ENCODE peak calls at places on chromosome 22, in five cellular contexts. One of them, this sample, is unnamed.

GRCh38 chr22:44710474-44711235 is 8.7 kb downstream of the PRR5 start:
- DNase-seq in SK-N-SH: no peak
- DNase-seq in CD8-positive, alpha-beta T cell: peak
- DNase-seq in IMR-90: no peak
- DNase-seq in heart left ventricle: no peak
- DNase-seq in this sample: no peak

GRCh38 chr22:40401532-40401931 is 31.1 kb downstream of the SGSM3 start:
- DNase-seq in SK-N-SH: no peak
- DNase-seq in CD8-positive, alpha-beta T cell: peak
- DNase-seq in IMR-90: no peak
- DNase-seq in heart left ventricle: no peak
- DNase-seq in this sample: no peak

GRCh38 chr22:37310815-37311595 is 28.7 kb downstream of the CYTH4 start:
- DNase-seq in SK-N-SH: no peak
- DNase-seq in CD8-positive, alpha-beta T cell: no peak
- DNase-seq in IMR-90: no peak
- DNase-seq in heart left ventricle: peak
- DNase-seq in this sample: peak

GRCh38 chr22:31088233-31088986 is 7.3 kb downstream of the SMTN start:
- DNase-seq in SK-N-SH: peak
- DNase-seq in CD8-positive, alpha-beta T cell: no peak
- DNase-seq in IMR-90: no peak
- DNase-seq in heart left ventricle: no peak
- DNase-seq in this sample: no peak

GRCh38 chr22:37824674-37825641 is 1.8 kb downstream of the GALR3 start:
- DNase-seq in SK-N-SH: peak
- DNase-seq in CD8-positive, alpha-beta T cell: no peak
- DNase-seq in IMR-90: no peak
- DNase-seq in heart left ventricle: no peak
- DNase-seq in this sample: no peak

GRCh38 chr22:44192098-44192810 is 11.5 kb downstream of the PARVG start:
- DNase-seq in SK-N-SH: peak
- DNase-seq in CD8-positive, alpha-beta T cell: peak
- DNase-seq in IMR-90: no peak
- DNase-seq in heart left ventricle: no peak
- DNase-seq in this sample: no peak

GRCh38 chr22:33124471-33124870 is 66.3 kb upstream of the SYN3 start:
- DNase-seq in SK-N-SH: no peak
- DNase-seq in CD8-positive, alpha-beta T cell: no peak
- DNase-seq in IMR-90: no peak
- DNase-seq in heart left ventricle: no peak
- DNase-seq in this sample: no peak

GRCh38 chr22:44543362-44543761 is 45.3 kb upstream of the RTL6 start:
- DNase-seq in SK-N-SH: no peak
- DNase-seq in CD8-positive, alpha-beta T cell: no peak
- DNase-seq in IMR-90: no peak
- DNase-seq in heart left ventricle: no peak
- DNase-seq in this sample: no peak

GRCh38 chr22:27097933-27098332 is 440.5 kb downstream of the MIAT start:
- DNase-seq in SK-N-SH: no peak
- DNase-seq in CD8-positive, alpha-beta T cell: no peak
- DNase-seq in IMR-90: no peak
- DNase-seq in heart left ventricle: no peak
- DNase-seq in this sample: no peak

DNA sequence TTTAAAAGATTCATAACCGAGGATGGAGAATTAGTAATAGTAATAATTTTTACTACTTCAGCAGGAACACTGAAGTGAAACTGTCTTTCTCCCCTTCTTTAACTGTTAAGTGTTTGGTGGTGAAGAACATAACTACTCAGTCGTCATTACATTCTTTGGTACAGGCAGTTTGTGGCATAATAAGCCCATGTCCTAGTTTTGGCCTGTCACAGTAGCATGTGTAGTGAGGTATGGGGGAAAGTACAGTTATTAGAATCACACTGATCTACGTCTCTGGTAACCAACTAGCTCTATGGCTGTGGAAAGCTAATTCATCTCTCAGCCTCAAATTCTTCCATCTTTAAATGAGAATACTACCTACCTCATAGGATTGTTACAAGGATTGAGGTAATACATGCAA is 71.8 kb downstream of the RBFOX2 start:
- DNase-seq in SK-N-SH: no peak
- DNase-seq in CD8-positive, alpha-beta T cell: no peak
- DNase-seq in IMR-90: no peak
- DNase-seq in heart left ventricle: no peak
- DNase-seq in this sample: no peak
- H3K27ac ChIP-seq in SK-N-SH: peak
- H3K27ac ChIP-seq in CD8-positive, alpha-beta T cell: no peak
- H3K27ac ChIP-seq in IMR-90: no peak
- H3K27ac ChIP-seq in heart left ventricle: no peak
- H3K27ac ChIP-seq in this sample: no peak

DNA sequence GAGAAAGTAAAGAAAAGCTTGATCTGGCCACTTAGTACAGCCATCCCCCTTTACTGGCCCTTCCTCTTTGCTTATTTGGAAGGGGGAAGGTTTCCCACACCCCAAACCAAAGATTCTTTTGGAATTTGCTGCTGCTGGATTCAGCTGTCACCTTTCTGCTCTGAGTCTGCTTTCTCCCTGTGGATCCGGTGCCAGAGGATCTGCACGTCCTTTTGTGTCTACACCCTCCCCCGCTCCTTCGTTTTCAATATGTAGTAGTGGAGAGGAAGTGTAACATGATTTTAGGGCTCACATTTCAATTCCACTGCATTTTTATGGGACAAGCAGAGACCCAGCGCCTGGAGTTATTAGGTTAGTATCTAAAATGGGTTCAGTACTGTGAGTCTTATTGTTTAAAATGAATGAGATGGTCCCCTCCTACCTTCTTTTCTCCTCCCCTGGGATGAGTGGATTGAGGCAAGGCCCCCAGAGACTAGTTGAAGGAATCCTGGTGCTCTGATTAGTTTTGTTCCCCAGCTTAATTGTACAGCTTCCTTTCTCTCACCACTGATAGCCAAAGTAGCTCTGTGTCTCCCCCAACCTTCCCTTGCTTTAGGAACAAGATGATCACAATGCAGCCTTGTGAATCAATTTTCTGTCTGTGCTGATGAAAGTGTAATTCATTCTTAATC is 30.5 kb upstream of the CABP7 start:
- DNase-seq in SK-N-SH: no peak
- DNase-seq in CD8-positive, alpha-beta T cell: no peak
- DNase-seq in IMR-90: no peak
- DNase-seq in heart left ventricle: no peak
- DNase-seq in this sample: no peak
- H3K27ac ChIP-seq in SK-N-SH: no peak
- H3K27ac ChIP-seq in CD8-positive, alpha-beta T cell: no peak
- H3K27ac ChIP-seq in IMR-90: no peak
- H3K27ac ChIP-seq in heart left ventricle: no peak
- H3K27ac ChIP-seq in this sample: no peak

GRCh38 chr22:17407643-17408042 is 38.4 kb downstream of the CECR2 start:
- DNase-seq in SK-N-SH: no peak
- DNase-seq in CD8-positive, alpha-beta T cell: no peak
- DNase-seq in IMR-90: no peak
- DNase-seq in heart left ventricle: no peak
- DNase-seq in this sample: no peak
- H3K27ac ChIP-seq in SK-N-SH: no peak
- H3K27ac ChIP-seq in CD8-positive, alpha-beta T cell: no peak
- H3K27ac ChIP-seq in IMR-90: no peak
- H3K27ac ChIP-seq in heart left ventricle: no peak
- H3K27ac ChIP-seq in this sample: peak

DNA sequence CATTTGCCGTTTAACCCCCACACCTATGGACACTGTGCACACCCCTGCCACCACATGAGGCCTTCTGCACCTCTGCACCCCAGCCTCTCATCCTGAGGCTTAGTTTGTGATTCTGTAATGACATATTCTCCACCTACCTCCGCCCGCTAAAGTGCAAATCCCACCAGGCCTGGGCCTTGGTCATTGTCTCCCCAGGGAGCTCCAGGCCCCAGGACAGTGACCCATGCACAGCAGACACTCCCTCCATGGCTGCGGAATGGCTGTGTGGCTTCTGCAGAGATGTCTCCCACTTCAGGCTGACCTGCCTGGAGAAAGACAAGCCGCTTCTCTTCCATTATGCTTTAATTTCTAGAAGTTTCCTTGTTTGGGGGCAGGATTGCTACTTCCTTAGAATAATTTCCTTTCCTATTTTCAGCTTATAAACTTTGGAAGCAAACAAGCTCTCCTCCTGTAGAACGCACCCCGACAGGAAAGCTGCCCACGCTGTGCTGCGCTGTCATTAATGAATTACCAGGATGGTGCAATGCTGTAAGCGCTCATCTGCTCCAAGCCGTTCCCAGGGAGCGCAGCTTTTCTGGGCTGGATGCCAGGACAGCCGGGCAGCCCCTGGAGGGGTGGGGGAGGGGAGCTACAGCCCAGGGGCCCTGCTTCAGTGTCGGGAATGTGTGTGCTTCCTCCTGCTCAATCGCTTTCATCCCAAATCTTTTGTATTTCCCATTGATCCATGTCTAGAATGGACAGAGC is 618.0 kb downstream of the BRD1 start:
- DNase-seq in SK-N-SH: peak
- DNase-seq in CD8-positive, alpha-beta T cell: no peak
- DNase-seq in IMR-90: no peak
- DNase-seq in heart left ventricle: peak
- DNase-seq in this sample: peak
- H3K27ac ChIP-seq in SK-N-SH: no peak
- H3K27ac ChIP-seq in CD8-positive, alpha-beta T cell: no peak
- H3K27ac ChIP-seq in IMR-90: no peak
- H3K27ac ChIP-seq in heart left ventricle: no peak
- H3K27ac ChIP-seq in this sample: no peak

GRCh38 chr22:45959719-45960476 is 17.1 kb downstream of the WNT7B start:
- DNase-seq in SK-N-SH: no peak
- DNase-seq in CD8-positive, alpha-beta T cell: no peak
- DNase-seq in IMR-90: no peak
- DNase-seq in heart left ventricle: no peak
- DNase-seq in this sample: no peak

GRCh38 chr22:45961679-45962430 is 15.1 kb downstream of the WNT7B start:
- DNase-seq in SK-N-SH: no peak
- DNase-seq in CD8-positive, alpha-beta T cell: no peak
- DNase-seq in IMR-90: no peak
- DNase-seq in heart left ventricle: no peak
- DNase-seq in this sample: no peak

GRCh38 chr22:45962431-45962712 is 14.6 kb downstream of the WNT7B start:
- DNase-seq in SK-N-SH: no peak
- DNase-seq in CD8-positive, alpha-beta T cell: no peak
- DNase-seq in IMR-90: no peak
- DNase-seq in heart left ventricle: no peak
- DNase-seq in this sample: no peak

GRCh38 chr22:45958971-45959370 is 18.0 kb downstream of the WNT7B start:
- DNase-seq in SK-N-SH: no peak
- DNase-seq in CD8-positive, alpha-beta T cell: no peak
- DNase-seq in IMR-90: no peak
- DNase-seq in heart left ventricle: no peak
- DNase-seq in this sample: no peak

DNA sequence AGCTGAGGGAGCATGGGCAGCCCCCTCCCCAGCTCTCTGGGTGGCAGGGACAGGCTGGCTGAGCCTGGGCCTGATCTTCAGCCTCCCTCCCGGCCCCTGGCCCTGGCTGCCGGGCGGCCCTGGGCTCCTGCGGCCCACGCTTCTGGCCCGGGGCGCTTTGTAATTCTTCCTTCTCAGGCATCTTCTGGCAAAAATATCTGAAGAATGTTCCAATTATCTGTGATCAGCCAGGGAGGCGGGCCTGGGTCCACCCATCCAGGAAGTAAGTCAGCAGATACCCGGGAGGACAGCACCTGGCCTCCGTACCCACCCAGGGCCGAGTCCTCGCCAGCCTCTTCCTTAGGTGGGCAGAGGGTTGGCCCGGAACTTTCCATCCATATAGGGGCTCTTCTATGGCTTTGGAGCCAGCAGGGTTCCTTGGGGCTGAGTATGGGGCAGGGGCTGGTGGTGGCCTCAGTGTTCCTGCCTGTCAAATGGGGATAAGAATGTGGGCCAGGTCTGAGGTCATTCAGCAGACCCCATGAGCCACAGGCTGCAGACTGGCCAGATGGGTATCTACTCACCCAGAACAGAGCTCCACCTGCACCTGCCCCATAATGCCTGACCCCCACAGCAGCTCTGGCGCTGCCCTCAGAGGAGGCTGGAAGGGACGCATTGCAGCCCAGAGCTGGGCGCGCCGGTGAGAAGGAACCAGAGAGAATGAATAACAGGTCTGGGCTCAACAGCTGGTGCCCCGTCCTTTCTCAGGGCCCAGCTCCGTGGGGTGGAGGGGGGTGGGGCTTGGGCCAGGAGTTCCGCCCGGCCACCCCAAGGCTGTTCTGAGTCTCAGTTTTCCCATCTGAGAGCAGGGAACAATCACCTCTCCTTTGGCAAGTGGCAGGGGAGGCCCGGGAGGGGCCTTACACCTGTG is 16.2 kb downstream of the WNT7B start:
- DNase-seq in SK-N-SH: no peak
- DNase-seq in CD8-positive, alpha-beta T cell: no peak
- DNase-seq in IMR-90: no peak
- DNase-seq in heart left ventricle: no peak
- DNase-seq in this sample: no peak
- H3K27ac ChIP-seq in SK-N-SH: no peak
- H3K27ac ChIP-seq in CD8-positive, alpha-beta T cell: no peak
- H3K27ac ChIP-seq in IMR-90: no peak
- H3K27ac ChIP-seq in heart left ventricle: no peak
- H3K27ac ChIP-seq in this sample: no peak

This sample was measured in left ventricle myocardium inferior.